ENCODE peak calls at places on chromosomes 7 and 10, in six cellular contexts. One of them, this sample, is unnamed.

GRCh38 chr7:105787071-105787470 is 89.3 kb downstream of the ATXN7L1 start:
- DNase-seq in NCI-H2171 treated with DMSO at 0.1 percent for 48 hours: no peak
- DNase-seq in Ammon's horn: no peak
- DNase-seq in heart right ventricle: no peak
- DNase-seq in posterior cingulate gyrus: no peak
- DNase-seq in BJ: no peak
- DNase-seq in this sample: no peak

GRCh38 chr7:106775975-106776607 is 89.0 kb upstream of the PIK3CG start:
- DNase-seq in heart right ventricle: no peak
- DNase-seq in BJ: no peak
- DNase-seq in NCI-H2171 treated with DMSO at 0.1 percent for 48 hours: no peak
- DNase-seq in Ammon's horn: no peak
- DNase-seq in posterior cingulate gyrus: no peak
- DNase-seq in this sample: no peak

GRCh38 chr10:58414270-58415041 is 29.2 kb downstream of the TFAM start:
- DNase-seq in BJ: peak; percentile 27
- DNase-seq in Ammon's horn: peak; percentile 45
- DNase-seq in NCI-H2171 treated with DMSO at 0.1 percent for 48 hours: no peak
- DNase-seq in posterior cingulate gyrus: no peak
- DNase-seq in heart right ventricle: peak; percentile 13
- DNase-seq in this sample: peak; percentile 57

GRCh38 chr10:86520871-86521619 is 547 bp downstream of the WAPL start:
- DNase-seq in posterior cingulate gyrus: peak; percentile 90
- DNase-seq in Ammon's horn: peak; percentile 23
- DNase-seq in BJ: no peak
- DNase-seq in NCI-H2171 treated with DMSO at 0.1 percent for 48 hours: no peak
- DNase-seq in heart right ventricle: peak; percentile 47
- DNase-seq in this sample: peak; percentile 70

GRCh38 chr7:30594055-30594539 is 581 bp upstream of the GARS1 start:
- DNase-seq in posterior cingulate gyrus: peak; percentile 75
- DNase-seq in NCI-H2171 treated with DMSO at 0.1 percent for 48 hours: peak; percentile 66
- DNase-seq in Ammon's horn: peak; percentile 38
- DNase-seq in BJ: no peak
- DNase-seq in heart right ventricle: peak; percentile 10
- DNase-seq in this sample: peak; percentile 76

GRCh38 chr10:74011762-74012161 is 13.8 kb downstream of the VCL start:
- DNase-seq in NCI-H2171 treated with DMSO at 0.1 percent for 48 hours: peak; percentile 23
- DNase-seq in Ammon's horn: peak; percentile 42
- DNase-seq in BJ: no peak
- DNase-seq in posterior cingulate gyrus: no peak
- DNase-seq in heart right ventricle: peak; percentile 63
- DNase-seq in this sample: no peak

GRCh38 chr10:7797582-7797981 is 9.6 kb downstream of the ATP5F1C start:
- DNase-seq in heart right ventricle: peak; percentile 55
- DNase-seq in NCI-H2171 treated with DMSO at 0.1 percent for 48 hours: no peak
- DNase-seq in posterior cingulate gyrus: no peak
- DNase-seq in Ammon's horn: no peak
- DNase-seq in BJ: peak; percentile 82
- DNase-seq in this sample: peak; percentile 42

GRCh38 chr10:72906446-72906845 is 12.9 kb downstream of the OIT3 start:
- DNase-seq in heart right ventricle: no peak
- DNase-seq in posterior cingulate gyrus: no peak
- DNase-seq in Ammon's horn: no peak
- DNase-seq in BJ: no peak
- DNase-seq in NCI-H2171 treated with DMSO at 0.1 percent for 48 hours: no peak
- DNase-seq in this sample: no peak

GRCh38 chr10:17981766-17982380 is 30.2 kb downstream of the SLC39A12 start:
- DNase-seq in posterior cingulate gyrus: no peak
- DNase-seq in Ammon's horn: no peak
- DNase-seq in BJ: peak; percentile 18
- DNase-seq in heart right ventricle: no peak
- DNase-seq in NCI-H2171 treated with DMSO at 0.1 percent for 48 hours: no peak
- DNase-seq in this sample: peak; percentile 35

GRCh38 chr10:56902554-56902953 is 541.5 kb upstream of the ZWINT start:
- DNase-seq in NCI-H2171 treated with DMSO at 0.1 percent for 48 hours: no peak
- DNase-seq in posterior cingulate gyrus: no peak
- DNase-seq in heart right ventricle: no peak
- DNase-seq in Ammon's horn: no peak
- DNase-seq in BJ: no peak
- DNase-seq in this sample: no peak

GRCh38 chr7:13279854-13280435 is 592.5 kb downstream of the ARL4A start:
- DNase-seq in posterior cingulate gyrus: no peak
- DNase-seq in NCI-H2171 treated with DMSO at 0.1 percent for 48 hours: peak; percentile 66
- DNase-seq in Ammon's horn: no peak
- DNase-seq in heart right ventricle: no peak
- DNase-seq in BJ: no peak
- DNase-seq in this sample: no peak

GRCh38 chr10:100743626-100744135 is 1.7 kb upstream of the PAX2 start:
- DNase-seq in Ammon's horn: peak; percentile 79
- DNase-seq in posterior cingulate gyrus: peak; percentile 87
- DNase-seq in BJ: no peak
- DNase-seq in heart right ventricle: peak; percentile 24
- DNase-seq in NCI-H2171 treated with DMSO at 0.1 percent for 48 hours: peak; percentile 20
- DNase-seq in this sample: peak; percentile 84

GRCh38 chr10:72009430-72010081 is 45.4 kb downstream of the CHST3 start:
- DNase-seq in heart right ventricle: peak; percentile 90
- DNase-seq in BJ: peak; percentile 96
- DNase-seq in Ammon's horn: peak; percentile 76
- DNase-seq in posterior cingulate gyrus: peak; percentile 90
- DNase-seq in NCI-H2171 treated with DMSO at 0.1 percent for 48 hours: no peak
- DNase-seq in this sample: no peak

GRCh38 chr7:106744507-106745180 is 83.7 kb upstream of the CCDC71L start:
- DNase-seq in BJ: no peak
- DNase-seq in heart right ventricle: no peak
- DNase-seq in Ammon's horn: peak; percentile 15
- DNase-seq in posterior cingulate gyrus: no peak
- DNase-seq in NCI-H2171 treated with DMSO at 0.1 percent for 48 hours: no peak
- DNase-seq in this sample: no peak

GRCh38 chr10:71608863-71609768 is 110.5 kb downstream of the C10orf105 start:
- DNase-seq in posterior cingulate gyrus: peak; percentile 97
- DNase-seq in BJ: no peak
- DNase-seq in Ammon's horn: peak; percentile 90
- DNase-seq in heart right ventricle: peak; percentile 82
- DNase-seq in NCI-H2171 treated with DMSO at 0.1 percent for 48 hours: peak; percentile 52
- DNase-seq in this sample: peak; percentile 63

GRCh38 chr10:91590904-91591791 is 41.7 kb downstream of the PPP1R3C start:
- DNase-seq in BJ: peak; percentile 61
- DNase-seq in posterior cingulate gyrus: no peak
- DNase-seq in heart right ventricle: peak; percentile 75
- DNase-seq in NCI-H2171 treated with DMSO at 0.1 percent for 48 hours: peak; percentile 40
- DNase-seq in Ammon's horn: peak; percentile 12
- DNase-seq in this sample: peak; percentile 91

GRCh38 chr7:40845959-40846358 is 711.2 kb downstream of the SUGCT start:
- DNase-seq in heart right ventricle: no peak
- DNase-seq in posterior cingulate gyrus: no peak
- DNase-seq in Ammon's horn: no peak
- DNase-seq in BJ: no peak
- DNase-seq in NCI-H2171 treated with DMSO at 0.1 percent for 48 hours: no peak
- DNase-seq in this sample: no peak

GRCh38 chr10:2938869-2939268 is 128.5 kb upstream of the PFKP start:
- DNase-seq in heart right ventricle: no peak
- DNase-seq in Ammon's horn: peak; percentile 14
- DNase-seq in BJ: no peak
- DNase-seq in posterior cingulate gyrus: no peak
- DNase-seq in NCI-H2171 treated with DMSO at 0.1 percent for 48 hours: no peak
- DNase-seq in this sample: no peak

GRCh38 chr7:151342102-151342646 is 562 bp downstream of the NUB1 start:
- DNase-seq in NCI-H2171 treated with DMSO at 0.1 percent for 48 hours: no peak
- DNase-seq in posterior cingulate gyrus: no peak
- DNase-seq in heart right ventricle: no peak
- DNase-seq in BJ: no peak
- DNase-seq in Ammon's horn: no peak
- DNase-seq in this sample: no peak

GRCh38 chr10:120386896-120387295 is 70.1 kb upstream of the PLPP4 start:
- DNase-seq in Ammon's horn: no peak
- DNase-seq in NCI-H2171 treated with DMSO at 0.1 percent for 48 hours: no peak
- DNase-seq in BJ: no peak
- DNase-seq in posterior cingulate gyrus: no peak
- DNase-seq in heart right ventricle: no peak
- DNase-seq in this sample: no peak

GRCh38 chr7:23520582-23520981 is 11.2 kb downstream of the TRA2A start:
- DNase-seq in BJ: no peak
- DNase-seq in NCI-H2171 treated with DMSO at 0.1 percent for 48 hours: no peak
- DNase-seq in posterior cingulate gyrus: no peak
- DNase-seq in Ammon's horn: no peak
- DNase-seq in heart right ventricle: no peak
- DNase-seq in this sample: no peak

GRCh38 chr10:94963901-94964300 is 25.4 kb downstream of the CYP2C9 start:
- DNase-seq in NCI-H2171 treated with DMSO at 0.1 percent for 48 hours: peak; percentile 15
- DNase-seq in Ammon's horn: peak; percentile 49
- DNase-seq in heart right ventricle: no peak
- DNase-seq in BJ: no peak
- DNase-seq in posterior cingulate gyrus: no peak
- DNase-seq in this sample: peak; percentile 19

GRCh38 chr10:86099542-86100334 is 266.9 kb downstream of the GRID1 start:
- DNase-seq in BJ: no peak
- DNase-seq in heart right ventricle: no peak
- DNase-seq in posterior cingulate gyrus: no peak
- DNase-seq in Ammon's horn: no peak
- DNase-seq in NCI-H2171 treated with DMSO at 0.1 percent for 48 hours: no peak
- DNase-seq in this sample: no peak

GRCh38 chr7:45118830-45119452 is 7.4 kb upstream of the TBRG4 start:
- DNase-seq in NCI-H2171 treated with DMSO at 0.1 percent for 48 hours: no peak
- DNase-seq in BJ: no peak
- DNase-seq in posterior cingulate gyrus: no peak
- DNase-seq in heart right ventricle: no peak
- DNase-seq in Ammon's horn: no peak
- DNase-seq in this sample: no peak

GRCh38 chr10:124417846-124418725 is 637 bp downstream of the OAT start:
- DNase-seq in posterior cingulate gyrus: peak; percentile 95
- DNase-seq in heart right ventricle: peak; percentile 60
- DNase-seq in NCI-H2171 treated with DMSO at 0.1 percent for 48 hours: peak; percentile 17
- DNase-seq in Ammon's horn: peak; percentile 77
- DNase-seq in BJ: no peak
- DNase-seq in this sample: peak; percentile 62

GRCh38 chr7:2802082-2802481 is 42.0 kb downstream of the GNA12 start:
- DNase-seq in BJ: no peak
- DNase-seq in posterior cingulate gyrus: no peak
- DNase-seq in heart right ventricle: no peak
- DNase-seq in NCI-H2171 treated with DMSO at 0.1 percent for 48 hours: no peak
- DNase-seq in Ammon's horn: no peak
- DNase-seq in this sample: no peak

GRCh38 chr7:129958643-129959479 is 6.1 kb upstream of the UBE2H start:
- DNase-seq in NCI-H2171 treated with DMSO at 0.1 percent for 48 hours: no peak
- DNase-seq in Ammon's horn: no peak
- DNase-seq in posterior cingulate gyrus: no peak
- DNase-seq in BJ: no peak
- DNase-seq in heart right ventricle: peak; percentile 32
- DNase-seq in this sample: peak; percentile 90

GRCh38 chr10:90461437-90462155 is 396.2 kb downstream of the HTR7 start:
- DNase-seq in Ammon's horn: no peak
- DNase-seq in NCI-H2171 treated with DMSO at 0.1 percent for 48 hours: no peak
- DNase-seq in posterior cingulate gyrus: no peak
- DNase-seq in BJ: no peak
- DNase-seq in heart right ventricle: no peak
- DNase-seq in this sample: no peak

GRCh38 chr7:21543528-21544302 is 876 bp downstream of the DNAH11 start:
- DNase-seq in heart right ventricle: no peak
- DNase-seq in NCI-H2171 treated with DMSO at 0.1 percent for 48 hours: no peak
- DNase-seq in posterior cingulate gyrus: peak; percentile 75
- DNase-seq in BJ: no peak
- DNase-seq in Ammon's horn: no peak
- DNase-seq in this sample: no peak

GRCh38 chr10:13987472-13987871 is 343.3 kb downstream of the FRMD4A start:
- DNase-seq in heart right ventricle: no peak
- DNase-seq in BJ: no peak
- DNase-seq in NCI-H2171 treated with DMSO at 0.1 percent for 48 hours: no peak
- DNase-seq in posterior cingulate gyrus: no peak
- DNase-seq in Ammon's horn: no peak
- DNase-seq in this sample: peak; percentile 11

GRCh38 chr10:124449170-124450009 is 445 bp downstream of the NKX1-2 start:
- DNase-seq in BJ: no peak
- DNase-seq in heart right ventricle: no peak
- DNase-seq in posterior cingulate gyrus: no peak
- DNase-seq in NCI-H2171 treated with DMSO at 0.1 percent for 48 hours: no peak
- DNase-seq in Ammon's horn: no peak
- DNase-seq in this sample: no peak

GRCh38 chr7:27784399-27785053 is 44.6 kb downstream of the TAX1BP1 start:
- DNase-seq in heart right ventricle: no peak
- DNase-seq in posterior cingulate gyrus: no peak
- DNase-seq in Ammon's horn: peak; percentile 2
- DNase-seq in BJ: no peak
- DNase-seq in NCI-H2171 treated with DMSO at 0.1 percent for 48 hours: peak; percentile 25
- DNase-seq in this sample: peak; percentile 86

This sample was measured in A549.